ENCODE peak calls at places on chromosomes 11 and 22, in nine cellular contexts. Z is amniotic stem cell; L is AG04450; U is LoVo; W is stimulated activated CD4-positive, alpha-beta T cell treated with anti-CD3 and anti-CD28 coated beads, Interleukin-4, amount 100 ng/mL, for 1 hour; Y is SW480; M is colonic mucosa; Q is effector CD4-positive, alpha-beta T cell; B is LNCaP clone FGC. D is an unnamed sample.

GRCh38 chr11:69326622-69327219 is 32.8 kb downstream of the MYEOV start:
- DNase-seq in Y (no peak), L (no peak), Z (no peak), B (no peak), M (peak; percentile 5), U (no peak), W (no peak), Q (no peak), D (no peak)

GRCh38 chr11:115317428-115318185 is 186.6 kb downstream of the CADM1 start:
- DNase-seq in L (no peak), M (no peak), W (no peak), Z (no peak), Q (no peak), U (no peak), B (no peak), Y (peak; percentile 35), D (no peak)

GRCh38 chr22:32103648-32104326 is 55.3 kb downstream of the C22orf42 start:
- DNase-seq in Z (no peak), U (peak; percentile 14), M (no peak), L (no peak), Y (peak; percentile 45), Q (no peak), B (peak; percentile 2), W (no peak), D (no peak)

GRCh38 chr11:47797633-47798032 is 30.5 kb upstream of the FNBP4 start:
- DNase-seq in W (peak; percentile 18), Q (no peak), B (no peak), L (peak; percentile 24), U (no peak), Y (peak; percentile 13), Z (no peak), M (no peak), D (no peak)

GRCh38 chr22:49302530-49302929 is 525.1 kb downstream of the BRD1 start:
- DNase-seq in U (no peak), M (no peak), Z (no peak), Q (no peak), W (no peak), B (no peak), Y (no peak), L (no peak), D (no peak)

GRCh38 chr22:27879923-27880322 is 39.1 kb downstream of the PITPNB start:
- DNase-seq in M (no peak), Q (no peak), L (no peak), U (no peak), B (no peak), W (no peak), Y (peak; percentile 16), Z (no peak), D (peak; percentile 48)

GRCh38 chr11:74299000-74299399 is 12.4 kb downstream of the P4HA3 start:
- DNase-seq in U (no peak), W (no peak), M (no peak), B (no peak), Q (no peak), Y (no peak), L (no peak), Z (no peak), D (no peak)

GRCh38 chr11:61885166-61885778 is 6.1 kb downstream of the FADS3 start:
- DNase-seq in M (no peak), Q (no peak), Y (no peak), Z (no peak), W (no peak), B (no peak), L (no peak), U (no peak), D (no peak)

GRCh38 chr22:37744589-37744988 is 47.7 kb downstream of the TRIOBP start:
- DNase-seq in L (no peak), W (no peak), B (no peak), U (no peak), Y (no peak), M (no peak), Q (no peak), Z (no peak), D (no peak)

GRCh38 chr11:100578966-100579365 is 108.1 kb upstream of the ARHGAP42 start:
- DNase-seq in W (no peak), Z (no peak), Y (peak; percentile 17), L (no peak), U (no peak), B (no peak), M (no peak), Q (no peak), D (no peak)

GRCh38 chr11:121048464-121049233 is 24.7 kb downstream of the TBCEL start:
- DNase-seq in U (no peak), Z (no peak), W (no peak), Q (no peak), M (no peak), B (peak; percentile 69), L (no peak), Y (no peak), D (no peak)

GRCh38 chr22:43209971-43210370 is 23.0 kb upstream of the TTLL12 start:
- DNase-seq in Z (no peak), W (no peak), L (no peak), Q (no peak), M (no peak), B (no peak), U (no peak), Y (no peak), D (no peak)

GRCh38 chr11:9790703-9791102 is 126.8 kb downstream of the SWAP70 start:
- DNase-seq in Z (no peak), M (no peak), U (no peak), L (no peak), B (no peak), Q (no peak), W (no peak), Y (no peak), D (no peak)

GRCh38 chr22:38981005-38981658 is 1.0 kb upstream of the APOBEC3B start:
- DNase-seq in Q (no peak), W (no peak), L (no peak), B (no peak), M (peak; percentile 55), U (no peak), Y (peak; percentile 90), Z (no peak), D (no peak)

GRCh38 chr11:62141111-62142042 is 17.6 kb downstream of the INCENP start:
- DNase-seq in B (no peak), W (no peak), M (no peak), U (no peak), L (no peak), Q (no peak), Z (no peak), Y (no peak), D (no peak)

GRCh38 chr11:102293873-102294601 is 23.2 kb upstream of the BIRC3 start:
- DNase-seq in W (no peak), U (peak; percentile 56), M (no peak), B (no peak), L (no peak), Q (peak; percentile 31), Z (no peak), Y (peak; percentile 63), D (no peak)

D was measured in endothelial cell.